ENCODE peak calls at places on chromosomes 5 and 9, in nine cellular contexts. O, W, F, G, D, Z, A, R and H are unnamed samples.

GRCh38 chr5:68110264-68110663 is 105.3 kb upstream of the PIK3R1 start:
- DNase-seq in O (no peak), W (no peak), F (no peak), G (no peak), D (no peak), Z (no peak), A (no peak), R (no peak), H (no peak)

GRCh38 chr5:172395483-172395882 is 58.8 kb downstream of the SH3PXD2B start:
- DNase-seq in O (no peak), W (no peak), F (no peak), G (no peak), D (no peak), Z (no peak), A (no peak), R (no peak), H (no peak)

GRCh38 chr9:114405294-114406034 is 17.7 kb upstream of the AKNA start:
- DNase-seq in O (peak; percentile 92), W (peak; percentile 74), F (peak; percentile 78), G (peak; percentile 85), D (peak; percentile 78), Z (peak; percentile 61), A (peak; percentile 78), R (peak; percentile 81), H (peak; percentile 55)

GRCh38 chr5:62001640-62002039 is 304.4 kb upstream of the KIF2A start:
- DNase-seq in O (no peak), W (no peak), F (no peak), G (no peak), D (no peak), Z (no peak), A (no peak), R (no peak), H (no peak)

GRCh38 chr9:115691686-115692085 is 461.9 kb upstream of the PAPPA start:
- DNase-seq in O (no peak), W (no peak), F (no peak), G (peak; percentile 77), D (no peak), Z (no peak), A (no peak), R (no peak), H (no peak)

GRCh38 chr9:127057970-127058644 is 64.3 kb downstream of the ANGPTL2 start:
- DNase-seq in O (no peak), W (no peak), F (no peak), G (no peak), D (no peak), Z (no peak), A (no peak), R (peak; percentile 27), H (no peak)

GRCh38 chr5:172886974-172887491 is 53.0 kb downstream of the ERGIC1 start:
- DNase-seq in O (no peak), W (peak; percentile 86), F (peak; percentile 92), G (peak; percentile 99), D (no peak), Z (peak; percentile 81), A (no peak), R (peak; percentile 54), H (no peak)

GRCh38 chr9:130992059-130993032 is 16.6 kb upstream of the LAMC3 start:
- DNase-seq in O (no peak), W (no peak), F (no peak), G (no peak), D (no peak), Z (no peak), A (no peak), R (no peak), H (no peak)

GRCh38 chr5:168365581-168366081 is 74.2 kb downstream of the WWC1 start:
- DNase-seq in O (peak; percentile 81), W (no peak), F (no peak), G (peak; percentile 50), D (peak; percentile 38), Z (peak; percentile 95), A (peak; percentile 6), R (peak; percentile 74), H (no peak)

GRCh38 chr5:53027913-53028312 is 38.8 kb downstream of the ITGA2 start:
- DNase-seq in O (no peak), W (no peak), F (no peak), G (peak; percentile 81), D (peak; percentile 39), Z (peak; percentile 54), A (no peak), R (peak; percentile 68), H (no peak)

GRCh38 chr9:125593581-125593980 is 113.4 kb downstream of the MAPKAP1 start:
- DNase-seq in O (no peak), W (no peak), F (no peak), G (peak; percentile 4), D (no peak), Z (no peak), A (no peak), R (no peak), H (no peak)

GRCh38 chr5:83554133-83554532 is 82.6 kb downstream of the VCAN start:
- DNase-seq in O (no peak), W (no peak), F (no peak), G (no peak), D (peak; percentile 35), Z (no peak), A (no peak), R (no peak), H (no peak)

GRCh38 chr9:14221558-14221957 is 92.4 kb downstream of the NFIB start:
- DNase-seq in O (no peak), W (no peak), F (no peak), G (peak; percentile 85), D (peak; percentile 79), Z (no peak), A (no peak), R (no peak), H (no peak)

GRCh38 chr5:72949481-72949880 is 6.4 kb upstream of the FCHO2 start:
- DNase-seq in O (no peak), W (no peak), F (no peak), G (no peak), D (no peak), Z (no peak), A (no peak), R (no peak), H (no peak)

GRCh38 chr9:123957168-123957721 is 27.3 kb upstream of the DENND1A start:
- DNase-seq in O (no peak), W (no peak), F (no peak), G (no peak), D (no peak), Z (no peak), A (no peak), R (no peak), H (no peak)

GRCh38 chr5:159049844-159050318 is 49.8 kb downstream of the EBF1 start:
- DNase-seq in O (peak; percentile 51), W (no peak), F (no peak), G (peak; percentile 74), D (peak; percentile 10), Z (no peak), A (no peak), R (no peak), H (no peak)

GRCh38 chr5:21391506-21391905 is 1403.5 kb upstream of the CDH18 start:
- DNase-seq in O (peak; percentile 25), W (no peak), F (no peak), G (no peak), D (no peak), Z (no peak), A (no peak), R (no peak), H (no peak)

GRCh38 chr5:130067364-130067763 is 163.1 kb downstream of the CHSY3 start:
- DNase-seq in O (no peak), W (no peak), F (no peak), G (no peak), D (no peak), Z (no peak), A (no peak), R (no peak), H (no peak)

GRCh38 chr9:129602598-129603415 is 18.1 kb downstream of the C9orf50 start:
- DNase-seq in O (peak; percentile 74), W (no peak), F (no peak), G (no peak), D (peak; percentile 35), Z (no peak), A (no peak), R (no peak), H (no peak)

GRCh38 chr9:6007770-6008168 is 7.7 kb downstream of the RANBP6 start:
- DNase-seq in O (peak; percentile 89), W (peak; percentile 67), F (peak; percentile 84), G (peak; percentile 55), D (peak; percentile 82), Z (peak; percentile 73), A (peak; percentile 85), R (peak; percentile 74), H (peak; percentile 81)

GRCh38 chr5:132385321-132386105 is 16.0 kb downstream of the SLC22A5 start:
- DNase-seq in O (peak; percentile 58), W (no peak), F (no peak), G (peak; percentile 75), D (peak; percentile 71), Z (no peak), A (peak; percentile 42), R (peak; percentile 52), H (no peak)
- TF ChIP-seq CTCF in O (peak; percentile 77), W (peak; percentile 81), F (peak; percentile 78), G (peak; percentile 68), D (peak; percentile 83), Z (peak; percentile 77), A (peak; percentile 53), R (peak; percentile 79), H (peak; percentile 56)

DNA sequence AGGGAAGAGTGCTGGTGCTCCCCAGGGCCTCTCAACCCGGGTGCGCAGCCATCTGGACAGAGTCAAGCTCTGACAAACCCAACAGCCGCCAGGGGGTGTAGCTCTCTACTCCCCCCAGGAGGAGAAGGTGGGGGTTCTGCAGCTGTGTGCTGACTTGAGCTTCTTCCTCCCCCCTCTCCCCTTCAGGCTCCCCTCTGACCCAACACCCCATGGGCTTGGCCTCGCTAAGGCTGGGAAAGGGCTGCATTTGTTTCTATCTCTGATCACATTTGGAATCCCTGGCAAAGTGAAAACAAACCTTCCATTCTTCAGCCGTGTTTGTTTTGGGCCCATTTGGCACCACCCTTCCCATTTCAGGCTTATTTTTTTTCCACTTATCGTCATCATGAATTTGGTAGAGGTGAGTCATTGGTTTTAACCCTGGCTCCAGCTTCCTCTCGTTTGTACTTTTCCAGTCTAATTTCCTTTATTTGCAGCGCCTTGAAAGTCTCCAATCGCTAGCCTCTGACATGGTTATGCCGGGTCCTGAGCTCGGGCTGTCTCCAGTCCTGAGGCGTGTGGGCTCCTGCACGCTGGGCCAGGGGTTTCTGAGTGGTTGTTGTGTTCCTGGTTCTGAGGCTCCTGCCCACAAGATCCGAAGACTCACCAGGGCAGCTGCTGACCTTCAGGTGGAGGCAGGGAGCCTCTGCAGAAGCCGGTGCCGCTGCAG is 36.1 kb downstream of the DAP start:
- DNase-seq in O (peak; percentile 54), W (peak; percentile 80), F (no peak), G (peak; percentile 90), D (peak; percentile 83), Z (no peak), A (no peak), R (peak; percentile 63), H (no peak)
- TF ChIP-seq CTCF in O (peak; percentile 40), W (peak; percentile 54), F (no peak), G (peak; percentile 53), D (peak; percentile 55), Z (no peak), A (no peak), R (peak; percentile 46), H (no peak)

GRCh38 chr9:134267305-134268265 is 58.7 kb upstream of the RXRA start:
- DNase-seq in O (peak; percentile 44), W (no peak), F (peak; percentile 96), G (no peak), D (no peak), Z (no peak), A (no peak), R (no peak), H (no peak)
- TF ChIP-seq CTCF in O (peak; percentile 57), W (peak; percentile 12), F (peak; percentile 15), G (no peak), D (no peak), Z (no peak), A (no peak), R (peak; percentile 30), H (no peak)

GRCh38 chr9:76996700-76997099 is 22.8 kb upstream of the FOXB2 start:
- DNase-seq in O (peak; percentile 81), W (peak; percentile 64), F (no peak), G (peak; percentile 51), D (peak; percentile 37), Z (no peak), A (peak; percentile 64), R (no peak), H (no peak)
- TF ChIP-seq CTCF in O (peak; percentile 91), W (peak; percentile 76), F (peak; percentile 34), G (peak; percentile 74), D (peak; percentile 46), Z (no peak), A (no peak), R (peak; percentile 23), H (peak; percentile 72)